ENCODE peak calls at places on chromosomes 16 and 17, in eight cellular contexts. One of them, this sample, is unnamed.

GRCh38 chr17:79065105-79065670 is 9.4 kb upstream of the ENGASE start:
- DNase-seq in GM23338: peak
- DNase-seq in fibroblast of pulmonary artery: peak
- DNase-seq in pancreas: no peak
- DNase-seq in lower lobe of right lung: no peak
- DNase-seq in heart right ventricle: no peak
- DNase-seq in PC-9: no peak
- DNase-seq in cardiac muscle cell: peak
- DNase-seq in this sample: peak

GRCh38 chr16:52383640-52384292 is 163.2 kb downstream of the TOX3 start:
- DNase-seq in lower lobe of right lung: no peak
- DNase-seq in fibroblast of pulmonary artery: no peak
- DNase-seq in heart right ventricle: no peak
- DNase-seq in PC-9: no peak
- DNase-seq in cardiac muscle cell: no peak
- DNase-seq in pancreas: peak
- DNase-seq in GM23338: no peak
- DNase-seq in this sample: no peak

GRCh38 chr16:12090162-12090552 is 113.6 kb downstream of the SNX29 start:
- DNase-seq in fibroblast of pulmonary artery: no peak
- DNase-seq in PC-9: no peak
- DNase-seq in pancreas: no peak
- DNase-seq in lower lobe of right lung: peak
- DNase-seq in GM23338: peak
- DNase-seq in heart right ventricle: no peak
- DNase-seq in cardiac muscle cell: no peak
- DNase-seq in this sample: no peak

GRCh38 chr16:11291021-11291716 is 10.0 kb upstream of the PRM1 start:
- DNase-seq in pancreas: no peak
- DNase-seq in heart right ventricle: no peak
- DNase-seq in PC-9: no peak
- DNase-seq in cardiac muscle cell: no peak
- DNase-seq in fibroblast of pulmonary artery: no peak
- DNase-seq in lower lobe of right lung: no peak
- DNase-seq in GM23338: peak
- DNase-seq in this sample: no peak

GRCh38 chr16:81431554-81432353 is 12.9 kb upstream of the CMIP start:
- DNase-seq in pancreas: no peak
- DNase-seq in lower lobe of right lung: peak
- DNase-seq in PC-9: no peak
- DNase-seq in GM23338: no peak
- DNase-seq in fibroblast of pulmonary artery: peak
- DNase-seq in cardiac muscle cell: no peak
- DNase-seq in heart right ventricle: no peak
- DNase-seq in this sample: peak

GRCh38 chr17:3750926-3751325 is 27.2 kb downstream of the HASPIN start:
- DNase-seq in PC-9: no peak
- DNase-seq in lower lobe of right lung: no peak
- DNase-seq in GM23338: no peak
- DNase-seq in heart right ventricle: no peak
- DNase-seq in pancreas: no peak
- DNase-seq in cardiac muscle cell: no peak
- DNase-seq in fibroblast of pulmonary artery: no peak
- DNase-seq in this sample: no peak

GRCh38 chr17:57679356-57679755 is 65.7 kb downstream of the CCDC182 start:
- DNase-seq in pancreas: no peak
- DNase-seq in heart right ventricle: no peak
- DNase-seq in PC-9: no peak
- DNase-seq in GM23338: no peak
- DNase-seq in fibroblast of pulmonary artery: no peak
- DNase-seq in lower lobe of right lung: no peak
- DNase-seq in cardiac muscle cell: no peak
- DNase-seq in this sample: no peak

GRCh38 chr17:63843387-63844292 is 1.2 kb upstream of the SMARCD2 start:
- DNase-seq in PC-9: peak
- DNase-seq in lower lobe of right lung: peak
- DNase-seq in fibroblast of pulmonary artery: peak
- DNase-seq in heart right ventricle: peak
- DNase-seq in cardiac muscle cell: no peak
- DNase-seq in GM23338: no peak
- DNase-seq in pancreas: peak
- DNase-seq in this sample: peak

GRCh38 chr17:16407911-16408588 is 7.3 kb upstream of the TRPV2 start:
- DNase-seq in heart right ventricle: peak
- DNase-seq in GM23338: peak
- DNase-seq in lower lobe of right lung: peak
- DNase-seq in PC-9: peak
- DNase-seq in fibroblast of pulmonary artery: peak
- DNase-seq in pancreas: peak
- DNase-seq in cardiac muscle cell: peak
- DNase-seq in this sample: peak

GRCh38 chr16:8928467-8928957 is 35.2 kb downstream of the USP7 start:
- DNase-seq in cardiac muscle cell: no peak
- DNase-seq in heart right ventricle: no peak
- DNase-seq in fibroblast of pulmonary artery: peak
- DNase-seq in GM23338: no peak
- DNase-seq in PC-9: no peak
- DNase-seq in pancreas: no peak
- DNase-seq in lower lobe of right lung: no peak
- DNase-seq in this sample: peak

GRCh38 chr17:28008526-28008925 is 34.0 kb upstream of the NLK start:
- DNase-seq in GM23338: peak
- DNase-seq in pancreas: peak
- DNase-seq in cardiac muscle cell: peak
- DNase-seq in fibroblast of pulmonary artery: peak
- DNase-seq in heart right ventricle: peak
- DNase-seq in PC-9: peak
- DNase-seq in lower lobe of right lung: no peak
- DNase-seq in this sample: peak

GRCh38 chr17:8225813-8226535 is 15.6 kb upstream of the AURKB start:
- DNase-seq in heart right ventricle: peak
- DNase-seq in fibroblast of pulmonary artery: peak
- DNase-seq in PC-9: no peak
- DNase-seq in GM23338: peak
- DNase-seq in cardiac muscle cell: peak
- DNase-seq in pancreas: peak
- DNase-seq in lower lobe of right lung: peak
- DNase-seq in this sample: peak

GRCh38 chr17:17042381-17042736 is at the start of gene MPRIP:
- DNase-seq in GM23338: no peak
- DNase-seq in pancreas: no peak
- DNase-seq in heart right ventricle: no peak
- DNase-seq in lower lobe of right lung: no peak
- DNase-seq in fibroblast of pulmonary artery: no peak
- DNase-seq in cardiac muscle cell: no peak
- DNase-seq in PC-9: no peak
- DNase-seq in this sample: no peak

GRCh38 chr16:19810817-19811731 is 73.6 kb downstream of the GPRC5B start:
- DNase-seq in GM23338: no peak
- DNase-seq in heart right ventricle: no peak
- DNase-seq in PC-9: peak
- DNase-seq in lower lobe of right lung: no peak
- DNase-seq in fibroblast of pulmonary artery: peak
- DNase-seq in cardiac muscle cell: no peak
- DNase-seq in pancreas: no peak
- DNase-seq in this sample: peak

GRCh38 chr17:50548831-50549230 is 1.9 kb downstream of the SPATA20 start:
- DNase-seq in cardiac muscle cell: no peak
- DNase-seq in fibroblast of pulmonary artery: no peak
- DNase-seq in GM23338: no peak
- DNase-seq in PC-9: no peak
- DNase-seq in lower lobe of right lung: no peak
- DNase-seq in heart right ventricle: no peak
- DNase-seq in pancreas: no peak
- DNase-seq in this sample: no peak

GRCh38 chr17:50547736-50548083 is 736 bp downstream of the SPATA20 start:
- DNase-seq in cardiac muscle cell: no peak
- DNase-seq in PC-9: no peak
- DNase-seq in GM23338: no peak
- DNase-seq in lower lobe of right lung: no peak
- DNase-seq in heart right ventricle: no peak
- DNase-seq in fibroblast of pulmonary artery: no peak
- DNase-seq in pancreas: peak
- DNase-seq in this sample: no peak

GRCh38 chr17:50546701-50547034 is 306 bp upstream of the SPATA20 start:
- DNase-seq in cardiac muscle cell: no peak
- DNase-seq in GM23338: no peak
- DNase-seq in pancreas: no peak
- DNase-seq in heart right ventricle: no peak
- DNase-seq in PC-9: no peak
- DNase-seq in lower lobe of right lung: no peak
- DNase-seq in fibroblast of pulmonary artery: no peak
- DNase-seq in this sample: no peak

GRCh38 chr17:50545306-50545705 is 1.7 kb upstream of the SPATA20 start:
- DNase-seq in GM23338: no peak
- DNase-seq in PC-9: no peak
- DNase-seq in pancreas: no peak
- DNase-seq in cardiac muscle cell: no peak
- DNase-seq in heart right ventricle: no peak
- DNase-seq in lower lobe of right lung: no peak
- DNase-seq in fibroblast of pulmonary artery: no peak
- DNase-seq in this sample: no peak

DNA sequence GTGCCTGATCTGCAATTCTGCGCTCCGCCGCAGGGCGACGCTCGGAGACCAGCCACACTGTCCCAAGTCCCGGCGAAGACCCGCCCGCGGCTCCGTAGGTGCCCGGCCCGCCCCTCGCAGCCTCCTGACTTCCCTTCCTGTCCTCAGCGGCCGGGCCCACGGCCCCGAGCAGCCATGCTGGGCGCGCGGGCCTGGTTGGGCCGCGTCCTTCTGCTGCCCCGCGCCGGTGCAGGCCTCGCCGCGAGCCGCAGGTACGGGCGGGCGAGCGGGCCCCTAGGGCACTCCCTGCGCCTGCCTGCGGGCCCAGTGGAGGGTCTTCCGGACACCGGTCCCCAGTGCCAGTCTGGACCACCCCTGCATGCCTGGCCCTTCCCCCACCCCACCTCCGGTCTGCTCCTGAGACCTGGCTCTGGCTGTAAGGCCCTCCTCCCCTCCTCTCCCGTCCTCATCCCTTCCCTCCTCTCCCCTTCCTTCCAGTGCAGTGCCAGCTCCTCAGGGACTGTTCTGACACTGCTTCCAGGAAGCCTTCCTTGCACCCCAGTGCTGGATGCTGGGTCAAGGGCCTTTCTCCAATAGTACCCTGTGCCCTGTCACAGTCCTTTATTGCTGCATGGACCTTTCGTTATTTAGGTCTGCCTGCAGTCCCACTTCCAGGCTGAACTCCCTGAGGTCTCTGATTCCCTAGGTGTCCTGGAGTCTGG is at the start of gene SPATA20:
- DNase-seq in fibroblast of pulmonary artery: peak
- DNase-seq in lower lobe of right lung: peak
- DNase-seq in PC-9: peak
- DNase-seq in pancreas: peak
- DNase-seq in cardiac muscle cell: peak
- DNase-seq in heart right ventricle: peak
- DNase-seq in GM23338: peak
- DNase-seq in this sample: peak
- TF ChIP-seq CTCF in fibroblast of pulmonary artery: peak
- TF ChIP-seq CTCF in lower lobe of right lung: peak
- TF ChIP-seq CTCF in PC-9: peak
- TF ChIP-seq CTCF in pancreas: peak
- TF ChIP-seq CTCF in cardiac muscle cell: peak
- TF ChIP-seq CTCF in heart right ventricle: peak
- TF ChIP-seq CTCF in GM23338: peak
- TF ChIP-seq CTCF in this sample: peak

GRCh38 chr16:31538199-31538598 is 10.5 kb downstream of the AHSP start:
- DNase-seq in fibroblast of pulmonary artery: no peak
- DNase-seq in lower lobe of right lung: no peak
- DNase-seq in cardiac muscle cell: no peak
- DNase-seq in PC-9: no peak
- DNase-seq in heart right ventricle: no peak
- DNase-seq in GM23338: no peak
- DNase-seq in pancreas: no peak
- DNase-seq in this sample: no peak
- H3K4me3 ChIP-seq in fibroblast of pulmonary artery: no peak
- H3K4me3 ChIP-seq in lower lobe of right lung: no peak
- H3K4me3 ChIP-seq in cardiac muscle cell: no peak
- H3K4me3 ChIP-seq in PC-9: no peak
- H3K4me3 ChIP-seq in heart right ventricle: no peak
- H3K4me3 ChIP-seq in GM23338: peak
- H3K4me3 ChIP-seq in pancreas: no peak
- H3K4me3 ChIP-seq in this sample: no peak

GRCh38 chr16:2027024-2028010 is 615 bp downstream of the NHERF2 start:
- DNase-seq in GM23338: no peak
- DNase-seq in pancreas: no peak
- DNase-seq in lower lobe of right lung: no peak
- DNase-seq in fibroblast of pulmonary artery: peak
- DNase-seq in cardiac muscle cell: no peak
- DNase-seq in heart right ventricle: peak
- DNase-seq in PC-9: peak
- DNase-seq in this sample: peak
- TF ChIP-seq CTCF in GM23338: no peak
- TF ChIP-seq CTCF in pancreas: no peak
- TF ChIP-seq CTCF in lower lobe of right lung: no peak
- TF ChIP-seq CTCF in fibroblast of pulmonary artery: no peak
- TF ChIP-seq CTCF in cardiac muscle cell: no peak
- TF ChIP-seq CTCF in heart right ventricle: no peak
- TF ChIP-seq CTCF in PC-9: no peak
- TF ChIP-seq CTCF in this sample: no peak

GRCh38 chr16:87185313-87185712 is 131.9 kb downstream of the C16orf95 start:
- DNase-seq in pancreas: no peak
- DNase-seq in PC-9: no peak
- DNase-seq in lower lobe of right lung: no peak
- DNase-seq in GM23338: no peak
- DNase-seq in cardiac muscle cell: no peak
- DNase-seq in fibroblast of pulmonary artery: no peak
- DNase-seq in heart right ventricle: no peak
- DNase-seq in this sample: no peak

GRCh38 chr16:87186440-87186839 is 130.8 kb downstream of the C16orf95 start:
- DNase-seq in pancreas: no peak
- DNase-seq in PC-9: no peak
- DNase-seq in heart right ventricle: no peak
- DNase-seq in GM23338: peak
- DNase-seq in lower lobe of right lung: no peak
- DNase-seq in cardiac muscle cell: no peak
- DNase-seq in fibroblast of pulmonary artery: no peak
- DNase-seq in this sample: no peak

GRCh38 chr16:87186876-87187533 is 130.2 kb downstream of the C16orf95 start:
- DNase-seq in heart right ventricle: no peak
- DNase-seq in fibroblast of pulmonary artery: no peak
- DNase-seq in cardiac muscle cell: no peak
- DNase-seq in GM23338: no peak
- DNase-seq in PC-9: no peak
- DNase-seq in lower lobe of right lung: no peak
- DNase-seq in pancreas: no peak
- DNase-seq in this sample: no peak

GRCh38 chr16:87188104-87188503 is 129.1 kb downstream of the C16orf95 start:
- DNase-seq in pancreas: no peak
- DNase-seq in heart right ventricle: no peak
- DNase-seq in GM23338: no peak
- DNase-seq in PC-9: no peak
- DNase-seq in lower lobe of right lung: no peak
- DNase-seq in fibroblast of pulmonary artery: no peak
- DNase-seq in cardiac muscle cell: no peak
- DNase-seq in this sample: no peak

DNA sequence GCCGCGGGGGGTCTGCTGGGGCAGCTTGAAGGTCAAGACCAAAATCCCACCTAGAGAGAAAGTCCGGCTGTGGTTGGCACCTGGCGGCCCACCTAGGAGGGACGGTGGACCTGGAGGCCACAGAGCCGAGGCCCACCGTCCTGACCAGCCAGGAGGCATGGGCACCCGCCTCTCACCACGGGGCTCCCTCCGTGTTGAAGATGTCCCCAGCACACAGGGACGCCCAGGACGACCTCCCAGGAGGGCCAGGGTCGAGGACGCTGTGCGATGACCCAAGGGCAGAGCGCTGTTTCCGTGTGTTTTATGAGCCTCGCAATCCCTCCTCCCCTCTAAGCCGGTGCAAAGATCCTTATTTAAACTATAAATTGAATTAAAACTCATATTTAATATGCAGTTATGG is 131.2 kb downstream of the C16orf95 start:
- DNase-seq in PC-9: no peak
- DNase-seq in heart right ventricle: no peak
- DNase-seq in lower lobe of right lung: no peak
- DNase-seq in GM23338: no peak
- DNase-seq in cardiac muscle cell: no peak
- DNase-seq in pancreas: no peak
- DNase-seq in fibroblast of pulmonary artery: no peak
- DNase-seq in this sample: no peak
- H3K4me3 ChIP-seq in PC-9: no peak
- H3K4me3 ChIP-seq in heart right ventricle: no peak
- H3K4me3 ChIP-seq in lower lobe of right lung: no peak
- H3K4me3 ChIP-seq in GM23338: no peak
- H3K4me3 ChIP-seq in cardiac muscle cell: no peak
- H3K4me3 ChIP-seq in pancreas: no peak
- H3K4me3 ChIP-seq in fibroblast of pulmonary artery: no peak
- H3K4me3 ChIP-seq in this sample: no peak